ENCODE peak calls at places on chromosomes 5 and 9, in seven cellular contexts. D is choroid plexus epithelial cell, L is astrocyte, R is PC-3, K is psoas muscle, N is heart left ventricle, H is lower leg skin. F is an unnamed sample.

GRCh38 chr9:126499005-126499910 is 114.5 kb upstream of the LMX1B start:
- DNase-seq in D (peak), L (no peak), R (peak), K (no peak), N (no peak), H (no peak), F (peak)

GRCh38 chr5:174355208-174355612 is 309.7 kb downstream of the NSG2 start:
- DNase-seq in D (peak), L (peak), R (peak), K (peak), N (no peak), H (no peak), F (peak)

GRCh38 chr5:55918097-55919035 is 67.2 kb downstream of the IL31RA start:
- DNase-seq in D (no peak), L (no peak), R (no peak), K (no peak), N (no peak), H (peak), F (no peak)

GRCh38 chr5:1666812-1667588 is 132.6 kb downstream of the MRPL36 start:
- DNase-seq in D (no peak), L (no peak), R (peak), K (no peak), N (no peak), H (peak), F (no peak)

GRCh38 chr5:34736445-34737119 is 80.5 kb downstream of the RAI14 start:
- DNase-seq in D (peak), L (peak), R (no peak), K (no peak), N (no peak), H (no peak), F (peak)

GRCh38 chr9:38227656-38228055 is 158.6 kb upstream of the SHB start:
- DNase-seq in D (peak), L (peak), R (peak), K (no peak), N (no peak), H (no peak), F (peak)

GRCh38 chr5:74865293-74865798 is 841 bp downstream of the FAM169A start:
- DNase-seq in D (no peak), L (no peak), R (peak), K (no peak), N (no peak), H (no peak), F (no peak)

GRCh38 chr5:159040181-159040580 is 59.5 kb downstream of the EBF1 start:
- DNase-seq in D (no peak), L (no peak), R (no peak), K (no peak), N (no peak), H (no peak), F (no peak)

GRCh38 chr5:175795959-175796358 is 75.4 kb upstream of the CPLX2 start:
- DNase-seq in D (no peak), L (no peak), R (no peak), K (no peak), N (no peak), H (no peak), F (no peak)

GRCh38 chr9:19788614-19789271 is at the start of gene SLC24A2:
- DNase-seq in D (no peak), L (no peak), R (no peak), K (no peak), N (no peak), H (no peak), F (no peak)

GRCh38 chr5:82635561-82636288 is 357.6 kb upstream of the RPS23 start:
- DNase-seq in D (peak), L (peak), R (peak), K (no peak), N (no peak), H (no peak), F (peak)

GRCh38 chr5:92561362-92562006 is 1019.5 kb downstream of the NR2F1-AS1 start:
- DNase-seq in D (no peak), L (peak), R (peak), K (no peak), N (no peak), H (no peak), F (peak)

GRCh38 chr9:135130266-135130976 is 43.0 kb downstream of the OLFM1 start:
- DNase-seq in D (no peak), L (no peak), R (no peak), K (no peak), N (peak), H (peak), F (peak)

GRCh38 chr5:22109315-22109714 is 743.8 kb downstream of the CDH12 start:
- DNase-seq in D (no peak), L (no peak), R (no peak), K (no peak), N (no peak), H (no peak), F (no peak)

GRCh38 chr5:150659360-150660107 is 1.5 kb upstream of the MYOZ3 start:
- DNase-seq in D (no peak), L (no peak), R (no peak), K (no peak), N (peak), H (peak), F (no peak)

GRCh38 chr9:121780641-121781040 is 129.2 kb downstream of the DAB2IP start:
- DNase-seq in D (no peak), L (no peak), R (no peak), K (no peak), N (peak), H (peak), F (no peak)

GRCh38 chr5:11322133-11322532 is 561.1 kb upstream of the DAP start:
- DNase-seq in D (no peak), L (peak), R (peak), K (no peak), N (no peak), H (no peak), F (peak)

GRCh38 chr9:110590816-110591215 is 11.3 kb upstream of the SVEP1 start:
- DNase-seq in D (no peak), L (no peak), R (no peak), K (no peak), N (no peak), H (no peak), F (no peak)

GRCh38 chr5:93570294-93571110 is 10.5 kb downstream of the NR2F1-AS1 start:
- DNase-seq in D (peak), L (no peak), R (no peak), K (no peak), N (no peak), H (no peak), F (no peak)

GRCh38 chr5:140996055-140996454 is 29.8 kb downstream of the PCDHAC2 start:
- DNase-seq in D (no peak), L (no peak), R (no peak), K (no peak), N (no peak), H (no peak), F (no peak)

GRCh38 chr9:123710299-123710698 is 219.6 kb downstream of the DENND1A start:
- DNase-seq in D (peak), L (peak), R (peak), K (no peak), N (no peak), H (no peak), F (peak)

GRCh38 chr5:60494635-60495034 is 205.3 kb downstream of the DEPDC1B start:
- DNase-seq in D (no peak), L (no peak), R (no peak), K (no peak), N (no peak), H (no peak), F (no peak)

GRCh38 chr9:126230692-126231091 is 95.9 kb upstream of the MVB12B start:
- DNase-seq in D (no peak), L (no peak), R (no peak), K (no peak), N (no peak), H (peak), F (no peak)

GRCh38 chr9:91775011-91775707 is 174.9 kb downstream of the ROR2 start:
- DNase-seq in D (peak), L (no peak), R (peak), K (peak), N (peak), H (no peak), F (peak)

GRCh38 chr5:113331201-113331551 is 103.6 kb downstream of the TSSK1B start:
- DNase-seq in D (peak), L (peak), R (peak), K (no peak), N (no peak), H (no peak), F (no peak)

GRCh38 chr5:64789457-64789856 is 20.7 kb downstream of the CWC27 start:
- DNase-seq in D (peak), L (peak), R (no peak), K (no peak), N (no peak), H (no peak), F (peak)

GRCh38 chr5:112388010-112388553 is 31.0 kb downstream of the EPB41L4A start:
- DNase-seq in D (no peak), L (no peak), R (no peak), K (no peak), N (no peak), H (no peak), F (peak)

GRCh38 chr5:892390-893136 is at the start of the genes BRD9 and TRIP13:
- DNase-seq in D (peak), L (peak), R (peak), K (peak), N (peak), H (peak), F (peak)

GRCh38 chr5:128470663-128471062 is 67.4 kb downstream of the FBN2 start:
- DNase-seq in D (peak), L (no peak), R (no peak), K (no peak), N (no peak), H (no peak), F (peak)

GRCh38 chr5:143008809-143009521 is 238.8 kb downstream of the ARHGAP26 start:
- DNase-seq in D (peak), L (peak), R (peak), K (no peak), N (no peak), H (no peak), F (peak)

GRCh38 chr9:71353723-71354122 is 232.3 kb upstream of the TRPM3 start:
- DNase-seq in D (no peak), L (peak), R (no peak), K (no peak), N (no peak), H (no peak), F (no peak)

GRCh38 chr9:120894404-120895226 is 17.6 kb upstream of the PHF19 start:
- DNase-seq in D (peak), L (peak), R (no peak), K (peak), N (peak), H (no peak), F (no peak)

GRCh38 chr5:9348296-9348996 is 197.4 kb downstream of the SEMA5A start:
- DNase-seq in D (peak), L (peak), R (peak), K (no peak), N (no peak), H (no peak), F (peak)

GRCh38 chr5:64207978-64208377 is 42.3 kb downstream of the RNF180 start:
- DNase-seq in D (peak), L (peak), R (peak), K (no peak), N (no peak), H (no peak), F (peak)

GRCh38 chr9:94922098-94922607 is 195.7 kb downstream of the AOPEP start:
- DNase-seq in D (peak), L (peak), R (peak), K (peak), N (peak), H (peak), F (peak)

DNA sequence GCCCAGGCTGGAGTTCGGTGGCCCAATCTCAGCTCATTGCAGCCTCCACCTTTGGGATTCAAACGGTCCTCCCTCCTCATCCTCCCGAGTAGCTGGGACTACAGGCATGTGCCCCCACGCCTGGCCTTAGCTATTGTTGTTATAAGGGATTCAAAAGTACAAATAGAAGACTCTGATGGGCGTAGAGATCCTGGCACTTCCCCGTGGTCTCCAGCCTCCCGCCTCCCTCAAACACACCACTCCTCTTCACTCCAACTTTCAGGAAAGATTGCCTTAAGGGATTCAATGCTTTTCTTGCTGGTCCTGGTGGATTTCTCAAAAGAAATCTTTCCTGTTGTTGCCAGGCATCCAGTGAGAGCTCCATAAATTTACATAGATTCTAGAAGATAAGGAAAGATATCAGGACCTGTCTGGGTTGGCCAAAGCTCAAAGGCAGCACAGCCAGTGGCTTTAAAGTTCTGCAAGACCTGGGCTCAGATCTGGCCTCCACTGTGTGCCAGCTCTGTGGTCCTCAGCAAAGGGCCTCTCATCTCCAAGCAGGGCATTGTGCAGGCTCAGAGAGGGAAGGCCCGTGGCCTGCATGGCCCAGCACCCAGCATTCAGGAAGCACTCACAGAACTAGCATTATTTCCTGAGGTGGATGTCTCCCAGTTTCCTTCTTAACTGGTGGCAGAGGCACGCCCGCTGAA is 1.1 kb downstream of the AIF1L start:
- DNase-seq in D (no peak), L (no peak), R (no peak), K (no peak), N (no peak), H (no peak), F (no peak)
- H3K4me3 ChIP-seq in D (no peak), L (no peak), R (peak), K (peak), N (peak), H (no peak), F (no peak)

GRCh38 chr9:136626740-136627642 is 35.7 kb upstream of the EGFL7 start:
- DNase-seq in D (no peak), L (no peak), R (no peak), K (no peak), N (no peak), H (no peak), F (peak)
- TF ChIP-seq CTCF in D (peak), L (no peak), R (no peak), K (no peak), N (no peak), H (no peak), F (peak)

DNA sequence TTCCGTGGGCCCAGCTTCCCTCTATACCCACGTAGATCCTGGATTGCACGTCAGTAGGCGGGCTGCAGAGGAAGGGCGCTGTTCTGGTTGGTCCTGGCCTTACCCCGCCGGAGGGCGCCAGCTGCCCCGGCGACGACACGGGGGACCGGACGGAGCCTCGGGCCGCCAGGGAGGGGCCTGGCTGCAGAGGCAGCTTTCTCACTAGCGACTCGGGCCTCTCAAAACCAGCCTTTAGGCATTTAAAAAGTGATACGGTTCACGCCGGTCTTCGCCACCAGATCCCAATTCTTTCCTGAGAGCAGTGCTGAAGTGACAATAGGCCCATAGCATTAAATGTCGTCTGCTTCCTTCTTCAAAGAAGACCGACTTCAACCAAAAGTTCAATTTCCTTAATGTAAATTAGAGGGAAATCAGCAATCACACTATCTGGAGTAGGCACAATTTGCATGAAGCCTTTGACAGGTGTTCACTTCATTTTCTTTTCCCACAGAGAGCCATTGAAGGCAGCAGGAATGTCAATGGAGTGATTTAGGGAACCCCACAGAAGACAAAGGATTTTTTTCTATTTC is 17.6 kb upstream of the UBE2D2 start:
- DNase-seq in D (peak), L (peak), R (no peak), K (peak), N (peak), H (peak), F (no peak)
- H3K4me3 ChIP-seq in D (peak), L (no peak), R (no peak), K (peak), N (peak), H (no peak), F (no peak)

GRCh38 chr5:153625826-153626354 is 135.4 kb downstream of the GRIA1 start:
- DNase-seq in D (no peak), L (no peak), R (no peak), K (no peak), N (no peak), H (no peak), F (no peak)

GRCh38 chr5:153626836-153627235 is 136.4 kb downstream of the GRIA1 start:
- DNase-seq in D (no peak), L (no peak), R (no peak), K (no peak), N (no peak), H (no peak), F (no peak)

GRCh38 chr5:153630546-153630945 is 140.1 kb downstream of the GRIA1 start:
- DNase-seq in D (no peak), L (no peak), R (no peak), K (no peak), N (no peak), H (no peak), F (no peak)

GRCh38 chr5:153629496-153629895 is 139.0 kb downstream of the GRIA1 start:
- DNase-seq in D (peak), L (no peak), R (no peak), K (no peak), N (no peak), H (no peak), F (no peak)

GRCh38 chr5:153629027-153629426 is 138.6 kb downstream of the GRIA1 start:
- DNase-seq in D (peak), L (peak), R (peak), K (no peak), N (no peak), H (no peak), F (peak)
- TF ChIP-seq CTCF in D (peak), L (peak), R (peak), K (no peak), N (no peak), H (no peak), F (peak)

F was measured in bronchial epithelial cell.